ENCODE peak calls at places on chromosomes 7 and 10, in ten cellular contexts. One of them, this sample, is unnamed.

GRCh38 chr7:128405345-128406146 is 4.2 kb downstream of the IMPDH1 start:
- DNase-seq in ovary: peak; percentile 50
- DNase-seq in epithelial cell of esophagus: peak; percentile 60
- DNase-seq in fibroblast of mammary gland: peak; percentile 15
- DNase-seq in OCI-LY7: peak; percentile 74
- DNase-seq in Peyer's patch: peak; percentile 72
- DNase-seq in cardiac muscle cell: peak; percentile 50
- DNase-seq in GM20000: peak; percentile 93
- DNase-seq in dorsolateral prefrontal cortex: peak; percentile 55
- DNase-seq in psoas muscle: peak; percentile 71
- DNase-seq in this sample: peak; percentile 43

GRCh38 chr7:150586068-150586777 is 19.0 kb downstream of the GIMAP4 start:
- DNase-seq in ovary: no peak
- DNase-seq in epithelial cell of esophagus: no peak
- DNase-seq in fibroblast of mammary gland: no peak
- DNase-seq in OCI-LY7: no peak
- DNase-seq in Peyer's patch: no peak
- DNase-seq in cardiac muscle cell: no peak
- DNase-seq in GM20000: no peak
- DNase-seq in dorsolateral prefrontal cortex: no peak
- DNase-seq in psoas muscle: no peak
- DNase-seq in this sample: no peak

GRCh38 chr7:77827999-77828398 is 29.4 kb downstream of the PHTF2 start:
- DNase-seq in ovary: no peak
- DNase-seq in epithelial cell of esophagus: peak; percentile 48
- DNase-seq in fibroblast of mammary gland: no peak
- DNase-seq in OCI-LY7: no peak
- DNase-seq in Peyer's patch: no peak
- DNase-seq in cardiac muscle cell: no peak
- DNase-seq in GM20000: no peak
- DNase-seq in dorsolateral prefrontal cortex: no peak
- DNase-seq in psoas muscle: no peak
- DNase-seq in this sample: no peak

GRCh38 chr7:46360811-46361210 is 439.7 kb upstream of the IGFBP3 start:
- DNase-seq in ovary: no peak
- DNase-seq in epithelial cell of esophagus: no peak
- DNase-seq in fibroblast of mammary gland: no peak
- DNase-seq in OCI-LY7: no peak
- DNase-seq in Peyer's patch: no peak
- DNase-seq in cardiac muscle cell: no peak
- DNase-seq in GM20000: no peak
- DNase-seq in dorsolateral prefrontal cortex: no peak
- DNase-seq in psoas muscle: no peak
- DNase-seq in this sample: peak; percentile 12

GRCh38 chr7:68199951-68200660 is 1203.5 kb downstream of the TYW1 start:
- DNase-seq in ovary: no peak
- DNase-seq in epithelial cell of esophagus: no peak
- DNase-seq in fibroblast of mammary gland: no peak
- DNase-seq in OCI-LY7: no peak
- DNase-seq in Peyer's patch: no peak
- DNase-seq in cardiac muscle cell: no peak
- DNase-seq in GM20000: no peak
- DNase-seq in dorsolateral prefrontal cortex: no peak
- DNase-seq in psoas muscle: no peak
- DNase-seq in this sample: no peak

GRCh38 chr10:105742184-105742583 is 1101.1 kb downstream of the SORCS3 start:
- DNase-seq in ovary: no peak
- DNase-seq in epithelial cell of esophagus: peak; percentile 15
- DNase-seq in fibroblast of mammary gland: no peak
- DNase-seq in OCI-LY7: no peak
- DNase-seq in Peyer's patch: peak; percentile 79
- DNase-seq in cardiac muscle cell: no peak
- DNase-seq in GM20000: no peak
- DNase-seq in dorsolateral prefrontal cortex: no peak
- DNase-seq in psoas muscle: no peak
- DNase-seq in this sample: peak; percentile 70

GRCh38 chr10:112750427-112751167 is 199.4 kb upstream of the TCF7L2 start:
- DNase-seq in ovary: no peak
- DNase-seq in epithelial cell of esophagus: no peak
- DNase-seq in fibroblast of mammary gland: no peak
- DNase-seq in OCI-LY7: no peak
- DNase-seq in Peyer's patch: no peak
- DNase-seq in cardiac muscle cell: peak; percentile 52
- DNase-seq in GM20000: no peak
- DNase-seq in dorsolateral prefrontal cortex: no peak
- DNase-seq in psoas muscle: no peak
- DNase-seq in this sample: no peak

GRCh38 chr7:50739744-50740455 is 42.8 kb downstream of the GRB10 start:
- DNase-seq in ovary: no peak
- DNase-seq in epithelial cell of esophagus: peak; percentile 15
- DNase-seq in fibroblast of mammary gland: no peak
- DNase-seq in OCI-LY7: no peak
- DNase-seq in Peyer's patch: peak; percentile 59
- DNase-seq in cardiac muscle cell: peak; percentile 25
- DNase-seq in GM20000: no peak
- DNase-seq in dorsolateral prefrontal cortex: no peak
- DNase-seq in psoas muscle: no peak
- DNase-seq in this sample: no peak

GRCh38 chr7:68964060-68964459 is 634.2 kb upstream of the AUTS2 start:
- DNase-seq in ovary: no peak
- DNase-seq in epithelial cell of esophagus: no peak
- DNase-seq in fibroblast of mammary gland: no peak
- DNase-seq in OCI-LY7: no peak
- DNase-seq in Peyer's patch: no peak
- DNase-seq in cardiac muscle cell: peak; percentile 82
- DNase-seq in GM20000: no peak
- DNase-seq in dorsolateral prefrontal cortex: no peak
- DNase-seq in psoas muscle: no peak
- DNase-seq in this sample: no peak

GRCh38 chr7:115475774-115476407 is 554.0 kb downstream of the MDFIC start:
- DNase-seq in ovary: no peak
- DNase-seq in epithelial cell of esophagus: no peak
- DNase-seq in fibroblast of mammary gland: no peak
- DNase-seq in OCI-LY7: no peak
- DNase-seq in Peyer's patch: peak; percentile 49
- DNase-seq in cardiac muscle cell: peak; percentile 35
- DNase-seq in GM20000: no peak
- DNase-seq in dorsolateral prefrontal cortex: no peak
- DNase-seq in psoas muscle: no peak
- DNase-seq in this sample: no peak

GRCh38 chr10:121027390-121027789 is 176.2 kb downstream of the WDR11 start:
- DNase-seq in ovary: peak; percentile 35
- DNase-seq in epithelial cell of esophagus: no peak
- DNase-seq in fibroblast of mammary gland: no peak
- DNase-seq in OCI-LY7: no peak
- DNase-seq in Peyer's patch: no peak
- DNase-seq in cardiac muscle cell: no peak
- DNase-seq in GM20000: no peak
- DNase-seq in dorsolateral prefrontal cortex: no peak
- DNase-seq in psoas muscle: no peak
- DNase-seq in this sample: no peak

GRCh38 chr7:139777948-139778841 is at the start of gene HIPK2:
- DNase-seq in ovary: peak; percentile 73
- DNase-seq in epithelial cell of esophagus: peak; percentile 66
- DNase-seq in fibroblast of mammary gland: peak; percentile 79
- DNase-seq in OCI-LY7: peak; percentile 80
- DNase-seq in Peyer's patch: peak; percentile 90
- DNase-seq in cardiac muscle cell: peak; percentile 80
- DNase-seq in GM20000: peak; percentile 95
- DNase-seq in dorsolateral prefrontal cortex: peak; percentile 80
- DNase-seq in psoas muscle: peak; percentile 92
- DNase-seq in this sample: peak; percentile 68

GRCh38 chr7:90920336-90920735 is 324.2 kb downstream of the CDK14 start:
- DNase-seq in ovary: no peak
- DNase-seq in epithelial cell of esophagus: peak; percentile 75
- DNase-seq in fibroblast of mammary gland: no peak
- DNase-seq in OCI-LY7: no peak
- DNase-seq in Peyer's patch: no peak
- DNase-seq in cardiac muscle cell: no peak
- DNase-seq in GM20000: no peak
- DNase-seq in dorsolateral prefrontal cortex: no peak
- DNase-seq in psoas muscle: no peak
- DNase-seq in this sample: no peak

GRCh38 chr7:16794990-16795389 is 9.8 kb downstream of the AGR2 start:
- DNase-seq in ovary: no peak
- DNase-seq in epithelial cell of esophagus: no peak
- DNase-seq in fibroblast of mammary gland: no peak
- DNase-seq in OCI-LY7: no peak
- DNase-seq in Peyer's patch: no peak
- DNase-seq in cardiac muscle cell: no peak
- DNase-seq in GM20000: no peak
- DNase-seq in dorsolateral prefrontal cortex: no peak
- DNase-seq in psoas muscle: no peak
- DNase-seq in this sample: no peak

GRCh38 chr7:43721193-43721806 is 8.0 kb downstream of the COA1 start:
- DNase-seq in ovary: no peak
- DNase-seq in epithelial cell of esophagus: peak; percentile 61
- DNase-seq in fibroblast of mammary gland: peak; percentile 75
- DNase-seq in OCI-LY7: peak; percentile 76
- DNase-seq in Peyer's patch: no peak
- DNase-seq in cardiac muscle cell: peak; percentile 70
- DNase-seq in GM20000: peak; percentile 39
- DNase-seq in dorsolateral prefrontal cortex: no peak
- DNase-seq in psoas muscle: no peak
- DNase-seq in this sample: peak; percentile 70

GRCh38 chr7:26919906-26920530 is 55.6 kb upstream of the SKAP2 start:
- DNase-seq in ovary: no peak
- DNase-seq in epithelial cell of esophagus: peak; percentile 70
- DNase-seq in fibroblast of mammary gland: no peak
- DNase-seq in OCI-LY7: no peak
- DNase-seq in Peyer's patch: no peak
- DNase-seq in cardiac muscle cell: no peak
- DNase-seq in GM20000: no peak
- DNase-seq in dorsolateral prefrontal cortex: no peak
- DNase-seq in psoas muscle: no peak
- DNase-seq in this sample: peak; percentile 37

GRCh38 chr7:22488643-22489462 is 11.1 kb downstream of the STEAP1B start:
- DNase-seq in ovary: peak; percentile 22
- DNase-seq in epithelial cell of esophagus: peak; percentile 70
- DNase-seq in fibroblast of mammary gland: peak; percentile 74
- DNase-seq in OCI-LY7: peak; percentile 82
- DNase-seq in Peyer's patch: peak; percentile 84
- DNase-seq in cardiac muscle cell: peak; percentile 78
- DNase-seq in GM20000: peak; percentile 71
- DNase-seq in dorsolateral prefrontal cortex: peak; percentile 80
- DNase-seq in psoas muscle: peak; percentile 65
- DNase-seq in this sample: peak; percentile 83

GRCh38 chr7:138889982-138890381 is 91.2 kb downstream of the KIAA1549 start:
- DNase-seq in ovary: no peak
- DNase-seq in epithelial cell of esophagus: no peak
- DNase-seq in fibroblast of mammary gland: no peak
- DNase-seq in OCI-LY7: no peak
- DNase-seq in Peyer's patch: no peak
- DNase-seq in cardiac muscle cell: no peak
- DNase-seq in GM20000: no peak
- DNase-seq in dorsolateral prefrontal cortex: no peak
- DNase-seq in psoas muscle: no peak
- DNase-seq in this sample: no peak

GRCh38 chr7:121329460-121330052 is 756 bp downstream of the WNT16 start:
- DNase-seq in ovary: no peak
- DNase-seq in epithelial cell of esophagus: peak; percentile 51
- DNase-seq in fibroblast of mammary gland: no peak
- DNase-seq in OCI-LY7: no peak
- DNase-seq in Peyer's patch: peak; percentile 66
- DNase-seq in cardiac muscle cell: no peak
- DNase-seq in GM20000: peak; percentile 59
- DNase-seq in dorsolateral prefrontal cortex: no peak
- DNase-seq in psoas muscle: no peak
- DNase-seq in this sample: peak; percentile 41
- TF ChIP-seq CTCF in ovary: no peak
- TF ChIP-seq CTCF in epithelial cell of esophagus: peak; percentile 38
- TF ChIP-seq CTCF in fibroblast of mammary gland: peak; percentile 12
- TF ChIP-seq CTCF in OCI-LY7: no peak
- TF ChIP-seq CTCF in Peyer's patch: no peak
- TF ChIP-seq CTCF in cardiac muscle cell: no peak
- TF ChIP-seq CTCF in GM20000: no peak
- TF ChIP-seq CTCF in dorsolateral prefrontal cortex: no peak
- TF ChIP-seq CTCF in psoas muscle: no peak
- TF ChIP-seq CTCF in this sample: peak; percentile 12

GRCh38 chr7:37832194-37832593 is 16.2 kb upstream of the NME8 start:
- DNase-seq in ovary: peak; percentile 83
- DNase-seq in epithelial cell of esophagus: peak; percentile 40
- DNase-seq in fibroblast of mammary gland: peak; percentile 6
- DNase-seq in OCI-LY7: no peak
- DNase-seq in Peyer's patch: peak; percentile 69
- DNase-seq in cardiac muscle cell: peak; percentile 87
- DNase-seq in GM20000: peak; percentile 32
- DNase-seq in dorsolateral prefrontal cortex: peak; percentile 80
- DNase-seq in psoas muscle: peak; percentile 84
- DNase-seq in this sample: peak; percentile 83
- TF ChIP-seq CTCF in ovary: peak; percentile 13
- TF ChIP-seq CTCF in epithelial cell of esophagus: peak; percentile 56
- TF ChIP-seq CTCF in fibroblast of mammary gland: no peak
- TF ChIP-seq CTCF in OCI-LY7: no peak
- TF ChIP-seq CTCF in Peyer's patch: peak; percentile 17
- TF ChIP-seq CTCF in cardiac muscle cell: peak; percentile 20
- TF ChIP-seq CTCF in GM20000: peak; percentile 64
- TF ChIP-seq CTCF in dorsolateral prefrontal cortex: peak; percentile 52
- TF ChIP-seq CTCF in psoas muscle: no peak
- TF ChIP-seq CTCF in this sample: peak; percentile 36

GRCh38 chr7:24722386-24723177 is 34.7 kb downstream of the GSDME start:
- DNase-seq in ovary: no peak
- DNase-seq in epithelial cell of esophagus: peak; percentile 51
- DNase-seq in fibroblast of mammary gland: peak; percentile 24
- DNase-seq in OCI-LY7: peak; percentile 24
- DNase-seq in Peyer's patch: no peak
- DNase-seq in cardiac muscle cell: peak; percentile 72
- DNase-seq in GM20000: no peak
- DNase-seq in dorsolateral prefrontal cortex: no peak
- DNase-seq in psoas muscle: no peak
- DNase-seq in this sample: peak; percentile 44
- TF ChIP-seq CTCF in ovary: no peak
- TF ChIP-seq CTCF in epithelial cell of esophagus: peak; percentile 46
- TF ChIP-seq CTCF in fibroblast of mammary gland: peak; percentile 20
- TF ChIP-seq CTCF in OCI-LY7: peak; percentile 62
- TF ChIP-seq CTCF in Peyer's patch: peak; percentile 29
- TF ChIP-seq CTCF in cardiac muscle cell: peak; percentile 46
- TF ChIP-seq CTCF in GM20000: no peak
- TF ChIP-seq CTCF in dorsolateral prefrontal cortex: peak; percentile 27
- TF ChIP-seq CTCF in psoas muscle: peak; percentile 31
- TF ChIP-seq CTCF in this sample: no peak

GRCh38 chr7:11552676-11553075 is 279.3 kb downstream of the THSD7A start:
- DNase-seq in ovary: no peak
- DNase-seq in epithelial cell of esophagus: no peak
- DNase-seq in fibroblast of mammary gland: no peak
- DNase-seq in OCI-LY7: no peak
- DNase-seq in Peyer's patch: no peak
- DNase-seq in cardiac muscle cell: no peak
- DNase-seq in GM20000: no peak
- DNase-seq in dorsolateral prefrontal cortex: no peak
- DNase-seq in psoas muscle: no peak
- DNase-seq in this sample: no peak

DNA sequence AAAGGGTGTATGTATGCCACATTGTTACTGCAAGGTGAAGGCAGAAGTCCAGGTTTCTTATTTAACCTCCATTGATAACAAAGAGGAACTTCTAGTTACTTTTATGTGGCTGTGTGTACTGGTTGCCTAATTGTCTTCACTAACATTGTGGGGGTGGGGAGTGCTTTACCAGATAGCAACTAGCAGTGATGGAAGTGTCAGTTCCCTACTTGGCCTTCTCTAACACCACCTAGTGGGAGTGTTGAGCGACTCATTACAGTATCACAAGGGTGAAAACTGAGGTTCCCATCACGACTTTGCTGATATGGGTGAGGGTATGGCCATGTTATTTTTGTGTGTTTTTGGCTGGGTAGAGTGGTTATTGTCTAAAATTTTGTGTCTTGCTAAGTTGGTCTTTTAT is 274.4 kb downstream of the THSD7A start:
- DNase-seq in ovary: no peak
- DNase-seq in epithelial cell of esophagus: peak; percentile 78
- DNase-seq in fibroblast of mammary gland: peak; percentile 40
- DNase-seq in OCI-LY7: peak; percentile 66
- DNase-seq in Peyer's patch: no peak
- DNase-seq in cardiac muscle cell: peak; percentile 72
- DNase-seq in GM20000: peak; percentile 29
- DNase-seq in dorsolateral prefrontal cortex: no peak
- DNase-seq in psoas muscle: no peak
- DNase-seq in this sample: peak; percentile 79
- TF ChIP-seq CTCF in ovary: no peak
- TF ChIP-seq CTCF in epithelial cell of esophagus: peak; percentile 70
- TF ChIP-seq CTCF in fibroblast of mammary gland: peak; percentile 14
- TF ChIP-seq CTCF in OCI-LY7: peak; percentile 69
- TF ChIP-seq CTCF in Peyer's patch: peak; percentile 45
- TF ChIP-seq CTCF in cardiac muscle cell: peak; percentile 54
- TF ChIP-seq CTCF in GM20000: no peak
- TF ChIP-seq CTCF in dorsolateral prefrontal cortex: peak; percentile 10
- TF ChIP-seq CTCF in psoas muscle: no peak
- TF ChIP-seq CTCF in this sample: peak; percentile 40

This sample was measured in MCF 10A.